ENCODE peak calls at places on chromosomes 6 and 20, in seven cellular contexts. Z is CD8-positive, alpha-beta T cell; Q is natural killer cell treated with Interleukin-12 subunit alpha and Interleukin-12 subunit beta and Interleukin-15 and Interleukin-18, amount 100 ng/mL, for 72 hours; S is sciatic nerve; R is body of pancreas; K is naive thymus-derived CD8-positive, alpha-beta T cell; J is activated CD8-positive, alpha-beta T cell treated with anti-CD3 and anti-CD28 coated beads, Interleukin-2, amount 10 ng/mL, durations not matched to agents 7 days and 5 days. E is an unnamed sample.

GRCh38 chr20:1265916-1266166 is 253 bp upstream of the SNPH start:
- ATAC-seq in J (no peak), K (no peak), S (no peak), Z (no peak), Q (no peak), R (no peak), E (no peak)

GRCh38 chr6:6890400-6890858 is 217.3 kb upstream of the RREB1 start:
- ATAC-seq in R (peak), Z (no peak), Q (no peak), K (no peak), J (no peak), S (peak), E (no peak)

GRCh38 chr6:113842165-113842564 is 15.0 kb upstream of the MARCKS start:
- ATAC-seq in K (no peak), Z (no peak), R (no peak), Q (no peak), J (no peak), S (no peak), E (no peak)

GRCh38 chr6:156825475-156825874 is 48.3 kb downstream of the ARID1B start:
- ATAC-seq in Z (no peak), J (no peak), R (no peak), S (no peak), K (peak), Q (no peak), E (no peak)

GRCh38 chr20:12305555-12305954 is 387.9 kb downstream of the BTBD3 start:
- ATAC-seq in R (no peak), K (no peak), S (peak), Q (no peak), J (no peak), Z (no peak), E (no peak)

GRCh38 chr6:96391776-96392175 is 129.8 kb upstream of the UFL1 start:
- ATAC-seq in Q (no peak), S (no peak), J (no peak), K (no peak), R (peak), Z (no peak), E (no peak)

GRCh38 chr20:251352-251751 is 6.2 kb upstream of the DEFB132 start:
- ATAC-seq in Z (no peak), K (no peak), S (no peak), R (no peak), J (no peak), Q (no peak), E (no peak)

GRCh38 chr20:32050851-32051556 is 1.0 kb upstream of the HCK start:
- ATAC-seq in S (peak), K (no peak), Q (no peak), J (peak), Z (no peak), R (no peak), E (peak)

GRCh38 chr6:132490024-132490423 is 22.9 kb downstream of the STX7 start:
- ATAC-seq in Z (no peak), Q (peak), J (no peak), K (no peak), R (no peak), S (peak), E (peak)

GRCh38 chr6:139364302-139364981 is 10.0 kb downstream of the CITED2 start:
- ATAC-seq in Z (peak), R (peak), J (peak), K (peak), Q (no peak), S (peak), E (peak)

GRCh38 chr6:138421608-138422007 is 17.6 kb downstream of the HEBP2 start:
- ATAC-seq in Z (no peak), J (no peak), S (no peak), K (no peak), Q (no peak), R (no peak), E (no peak)

E was measured in gastroesophageal sphincter.